ENCODE peak calls at places on chromosomes 16 and 17, in eight cellular contexts. V, H, R, T, J, M, G and I are unnamed samples.

GRCh38 chr16:1746693-1747195 is 24.6 kb downstream of the NME3 start:
- DNase-seq in V (no peak), H (no peak), R (no peak), T (no peak), J (no peak), M (no peak), G (no peak), I (no peak)

GRCh38 chr17:17412331-17412730 is 64.5 kb upstream of the MED9 start:
- DNase-seq in V (no peak), H (peak), R (no peak), T (no peak), J (no peak), M (no peak), G (no peak), I (no peak)

GRCh38 chr16:28977703-28978641 is 3.4 kb downstream of the SPNS1 start:
- DNase-seq in V (no peak), H (no peak), R (no peak), T (no peak), J (peak), M (no peak), G (no peak), I (no peak)

GRCh38 chr16:27287887-27288286 is 19.3 kb upstream of the NSMCE1 start:
- DNase-seq in V (no peak), H (no peak), R (peak), T (no peak), J (no peak), M (no peak), G (no peak), I (no peak)

GRCh38 chr16:12531937-12532336 is 271.8 kb downstream of the CPPED1 start:
- DNase-seq in V (no peak), H (peak), R (no peak), T (no peak), J (no peak), M (no peak), G (no peak), I (no peak)

GRCh38 chr16:9185396-9185795 is 94.0 kb downstream of the HAPSTR1 start:
- DNase-seq in V (no peak), H (no peak), R (no peak), T (no peak), J (no peak), M (no peak), G (no peak), I (no peak)

GRCh38 chr17:40615295-40615988 is 32.2 kb downstream of the SMARCE1 start:
- DNase-seq in V (no peak), H (peak), R (no peak), T (peak), J (peak), M (peak), G (peak), I (no peak)

GRCh38 chr16:80287674-80288073 is 253.1 kb upstream of the DYNLRB2 start:
- DNase-seq in V (no peak), H (no peak), R (no peak), T (no peak), J (no peak), M (no peak), G (no peak), I (no peak)

GRCh38 chr17:39923836-39924690 is 3.3 kb downstream of the ORMDL3 start:
- DNase-seq in V (no peak), H (peak), R (no peak), T (no peak), J (no peak), M (no peak), G (no peak), I (no peak)

GRCh38 chr16:78505544-78506371 is 406.3 kb downstream of the WWOX start:
- DNase-seq in V (peak), H (no peak), R (peak), T (no peak), J (peak), M (peak), G (peak), I (peak)

GRCh38 chr16:53805113-53805512 is 101.2 kb downstream of the FTO start:
- DNase-seq in V (no peak), H (no peak), R (no peak), T (no peak), J (no peak), M (no peak), G (no peak), I (no peak)

GRCh38 chr16:60041671-60042070 is 1307.6 kb upstream of the GOT2 start:
- DNase-seq in V (no peak), H (no peak), R (no peak), T (no peak), J (no peak), M (no peak), G (no peak), I (no peak)

GRCh38 chr17:10624966-10625365 is 32.1 kb downstream of the MYH3 start:
- DNase-seq in V (no peak), H (no peak), R (no peak), T (no peak), J (no peak), M (no peak), G (no peak), I (no peak)

GRCh38 chr16:79658301-79659001 is 57.9 kb upstream of the MAF start:
- DNase-seq in V (no peak), H (peak), R (peak), T (no peak), J (no peak), M (peak), G (peak), I (peak)

GRCh38 chr16:50460538-50461399 is 87.4 kb upstream of the NKD1 start:
- DNase-seq in V (no peak), H (no peak), R (peak), T (no peak), J (no peak), M (no peak), G (peak), I (peak)

GRCh38 chr17:44795928-44796327 is 34.2 kb downstream of the GJC1 start:
- DNase-seq in V (no peak), H (no peak), R (peak), T (no peak), J (no peak), M (no peak), G (no peak), I (no peak)

GRCh38 chr17:44792276-44792675 is 33.5 kb downstream of the ADAM11 start:
- DNase-seq in V (no peak), H (peak), R (peak), T (no peak), J (no peak), M (no peak), G (no peak), I (no peak)

GRCh38 chr17:44795421-44795820 is 34.7 kb downstream of the GJC1 start:
- DNase-seq in V (no peak), H (no peak), R (peak), T (no peak), J (no peak), M (no peak), G (no peak), I (no peak)

GRCh38 chr17:44794699-44795413 is 35.2 kb downstream of the GJC1 start:
- DNase-seq in V (no peak), H (peak), R (peak), T (no peak), J (no peak), M (no peak), G (no peak), I (no peak)

GRCh38 chr17:44793885-44794698 is 35.3 kb downstream of the ADAM11 start:
- DNase-seq in V (no peak), H (no peak), R (peak), T (no peak), J (no peak), M (no peak), G (no peak), I (no peak)
- H3K4me3 ChIP-seq in V (no peak), H (no peak), R (no peak), T (no peak), J (no peak), M (no peak), G (no peak), I (no peak)

GRCh38 chr17:68238488-68238887 is 9.4 kb upstream of the AMZ2 start:
- DNase-seq in V (no peak), H (no peak), R (no peak), T (no peak), J (no peak), M (no peak), G (no peak), I (no peak)

GRCh38 chr17:68239967-68240366 is 7.9 kb upstream of the AMZ2 start:
- DNase-seq in V (no peak), H (no peak), R (peak), T (no peak), J (no peak), M (no peak), G (no peak), I (no peak)

DNA sequence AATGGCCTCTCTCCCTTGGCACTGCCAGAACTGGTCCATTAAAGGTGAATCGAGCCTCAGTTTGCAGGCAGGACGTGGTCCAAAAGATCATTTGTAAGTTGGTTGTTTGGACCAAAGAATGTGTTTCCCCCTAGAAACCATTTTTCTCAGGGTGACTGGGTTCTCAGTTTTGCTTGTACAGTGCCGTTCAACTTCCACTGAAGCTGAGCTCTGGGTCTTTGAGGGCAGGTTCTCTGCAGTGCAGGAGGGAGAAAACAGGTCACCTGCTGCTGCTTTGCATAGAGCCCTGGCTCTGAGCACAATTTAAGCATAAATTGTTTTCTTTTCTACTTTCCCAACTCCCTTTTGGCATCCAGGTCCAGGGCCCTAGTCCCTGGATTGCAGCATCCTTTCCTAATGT is 8.9 kb upstream of the AMZ2 start:
- DNase-seq in V (no peak), H (no peak), R (peak), T (no peak), J (no peak), M (no peak), G (no peak), I (no peak)
- TF ChIP-seq POLR2A in V (no peak), H (no peak), R (no peak), T (peak), J (no peak), M (no peak), G (no peak), I (no peak)

GRCh38 chr16:82293671-82294070 is 123.6 kb upstream of the MPHOSPH6 start:
- DNase-seq in V (no peak), H (no peak), R (no peak), T (no peak), J (no peak), M (no peak), G (no peak), I (no peak)
- H3K4me3 ChIP-seq in V (no peak), H (no peak), R (no peak), T (no peak), J (no peak), M (no peak), G (no peak), I (no peak)

GRCh38 chr17:63452091-63452978 is 6.2 kb upstream of the CYB561 start:
- DNase-seq in V (no peak), H (no peak), R (no peak), T (no peak), J (no peak), M (no peak), G (no peak), I (no peak)
- TF ChIP-seq POLR2A in V (no peak), H (no peak), R (no peak), T (no peak), J (no peak), M (no peak), G (no peak), I (no peak)

GRCh38 chr17:75428775-75429469 is 23.4 kb upstream of the GRB2 start:
- DNase-seq in V (no peak), H (peak), R (no peak), T (no peak), J (no peak), M (no peak), G (no peak), I (no peak)

GRCh38 chr17:75433223-75433622 is 23.2 kb upstream of the TMEM94 start:
- DNase-seq in V (no peak), H (no peak), R (no peak), T (no peak), J (no peak), M (no peak), G (no peak), I (no peak)

DNA sequence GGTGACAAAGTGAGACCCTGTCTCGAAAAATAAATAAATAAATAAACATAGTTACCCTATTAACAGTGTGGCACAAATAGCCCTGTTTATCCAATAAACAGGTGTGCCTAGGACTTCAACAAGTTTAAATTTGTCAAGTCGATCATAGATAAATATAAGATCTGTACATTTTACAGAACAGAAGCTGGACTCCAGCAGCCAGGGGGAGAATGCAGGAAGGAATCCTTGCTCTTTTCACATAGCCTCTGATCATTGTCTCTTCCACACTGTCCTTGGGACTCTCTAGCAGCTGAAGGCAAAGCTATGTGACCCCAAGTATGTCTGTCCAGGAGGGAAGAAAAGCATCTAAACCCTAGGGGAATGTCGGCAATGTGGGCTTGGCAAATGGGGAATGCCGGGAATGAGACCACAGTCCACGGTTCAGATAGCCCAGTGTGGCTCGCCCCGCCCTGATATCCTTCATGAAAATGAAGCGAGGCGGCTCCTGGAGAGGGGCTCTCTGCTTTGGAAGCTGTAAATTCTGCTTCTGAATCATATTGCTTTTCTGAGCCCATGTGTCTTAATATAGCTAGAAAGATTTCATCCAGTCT is 24.8 kb upstream of the GRB2 start:
- DNase-seq in V (no peak), H (peak), R (no peak), T (no peak), J (no peak), M (no peak), G (no peak), I (no peak)
- H3K4me3 ChIP-seq in V (no peak), H (no peak), R (no peak), T (no peak), J (no peak), M (no peak), G (no peak), I (no peak)

DNA sequence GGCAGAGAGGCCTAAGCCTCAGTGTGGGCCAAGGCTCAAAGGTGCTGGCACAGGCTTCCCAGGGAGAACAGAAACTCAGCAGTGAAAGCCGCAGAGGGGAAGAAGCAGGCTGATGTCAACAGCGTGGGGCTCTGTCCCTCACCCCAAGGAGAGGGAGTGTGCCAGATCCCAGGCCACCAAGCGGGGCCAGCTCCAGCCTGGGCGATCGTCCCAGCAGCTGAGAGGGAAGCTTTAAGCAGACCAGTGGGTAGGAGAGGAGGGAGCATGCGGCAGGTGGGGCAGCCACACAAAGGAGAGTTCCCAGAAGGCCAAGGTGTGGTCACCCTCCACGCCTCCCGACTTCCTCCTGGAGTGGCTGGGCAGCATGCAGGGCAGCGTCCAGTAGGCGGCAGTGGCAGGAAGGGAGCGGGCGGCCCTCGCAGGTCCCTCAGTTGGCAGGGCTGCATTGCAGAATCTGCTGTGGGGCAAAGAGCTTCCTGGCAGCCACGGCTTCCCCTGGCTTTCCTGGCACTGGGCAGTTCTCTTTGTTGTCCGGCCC is 6.0 kb downstream of the SYNGR2 start:
- DNase-seq in V (no peak), H (no peak), R (peak), T (no peak), J (peak), M (peak), G (peak), I (peak)
- TF ChIP-seq POLR2A in V (no peak), H (no peak), R (no peak), T (peak), J (peak), M (no peak), G (peak), I (no peak)